ENCODE peak calls at places on chromosome 13, in four cellular contexts. O is H54, M is A549, Z is uterus. U is an unnamed sample.

GRCh38 chr13:105502193-105502592 is 1033.3 kb downstream of the EFNB2 start:
- DNase-seq in M (no peak), O (no peak), Z (no peak), U (no peak)

GRCh38 chr13:44710576-44710975 is 134.4 kb upstream of the TSC22D1 start:
- DNase-seq in Z (no peak), O (peak), M (peak), U (no peak)

GRCh38 chr13:30354481-30355404 is 47.4 kb upstream of the KATNAL1 start:
- DNase-seq in Z (no peak), O (no peak), M (no peak), U (no peak)

GRCh38 chr13:94031609-94032008 is 447.9 kb downstream of the DCT start:
- DNase-seq in Z (no peak), M (no peak), O (no peak), U (no peak)

GRCh38 chr13:95256086-95256485 is 45.2 kb downstream of the ABCC4 start:
- DNase-seq in Z (no peak), M (peak), O (peak), U (no peak)

GRCh38 chr13:50358715-50359367 is 343.6 kb downstream of the KCNRG start:
- DNase-seq in O (no peak), M (no peak), Z (no peak), U (no peak)

GRCh38 chr13:96816261-96816660 is 178.0 kb downstream of the OXGR1 start:
- DNase-seq in Z (peak), O (no peak), M (no peak), U (no peak)

GRCh38 chr13:46278474-46278873 is 66.7 kb downstream of the LRRC63 start:
- DNase-seq in Z (no peak), O (no peak), M (no peak), U (peak)

GRCh38 chr13:50915562-50915961 is 6.0 kb downstream of the RNASEH2B start:
- DNase-seq in M (no peak), Z (no peak), O (no peak), U (peak)

GRCh38 chr13:104466016-104466415 is 1399.8 kb upstream of the SLC10A2 start:
- DNase-seq in M (no peak), Z (no peak), O (no peak), U (no peak)

GRCh38 chr13:106118050-106118449 is 417.4 kb downstream of the EFNB2 start:
- DNase-seq in M (no peak), Z (no peak), O (no peak), U (no peak)

GRCh38 chr13:44274838-44275237 is 98.8 kb upstream of the SERP2 start:
- DNase-seq in Z (peak), M (no peak), O (no peak), U (peak)

GRCh38 chr13:110449225-110450015 is 112.1 kb downstream of the RAB20 start:
- DNase-seq in M (no peak), O (no peak), Z (no peak), U (no peak)

GRCh38 chr13:95603887-95604533 is 40.5 kb downstream of the DZIP1 start:
- DNase-seq in Z (no peak), O (peak), M (peak), U (no peak)

GRCh38 chr13:45615501-45616101 is at the start of gene ERICH6B:
- DNase-seq in O (no peak), M (no peak), Z (no peak), U (peak)

GRCh38 chr13:45718063-45718462 is 15.9 kb downstream of the CBY2 start:
- DNase-seq in O (peak), Z (no peak), M (peak), U (peak)

GRCh38 chr13:79011179-79011578 is 352.2 kb upstream of the OBI1 start:
- DNase-seq in O (no peak), M (no peak), Z (no peak), U (no peak)

GRCh38 chr13:20980420-20980819 is 77.9 kb upstream of the XPO4 start:
- DNase-seq in O (no peak), Z (no peak), M (no peak), U (no peak)
- TF ChIP-seq POLR2A in O (no peak), Z (no peak), M (no peak), U (no peak)

GRCh38 chr13:31945202-31945978 is 86.2 kb upstream of the FRY start:
- DNase-seq in O (no peak), M (no peak), Z (peak), U (no peak)
- TF ChIP-seq POLR2A in O (no peak), M (no peak), Z (no peak), U (no peak)

GRCh38 chr13:18991054-18991453 is 190.6 kb downstream of the TUBA3C start:
- DNase-seq in O (no peak), M (no peak), Z (no peak), U (no peak)
- TF ChIP-seq POLR2A in O (no peak), M (no peak), Z (no peak), U (no peak)

GRCh38 chr13:99199541-99200432 is 867 bp upstream of the UBAC2 start:
- DNase-seq in O (no peak), Z (no peak), M (peak), U (no peak)

GRCh38 chr13:99198630-99199029 is 2.0 kb upstream of the UBAC2 start:
- DNase-seq in M (no peak), Z (no peak), O (no peak), U (no peak)

GRCh38 chr13:99196466-99197256 is 4.0 kb upstream of the UBAC2 start:
- DNase-seq in M (no peak), Z (no peak), O (no peak), U (peak)

GRCh38 chr13:99200433-99201167 is at the start of gene UBAC2:
- DNase-seq in O (peak), Z (peak), M (peak), U (peak)

DNA sequence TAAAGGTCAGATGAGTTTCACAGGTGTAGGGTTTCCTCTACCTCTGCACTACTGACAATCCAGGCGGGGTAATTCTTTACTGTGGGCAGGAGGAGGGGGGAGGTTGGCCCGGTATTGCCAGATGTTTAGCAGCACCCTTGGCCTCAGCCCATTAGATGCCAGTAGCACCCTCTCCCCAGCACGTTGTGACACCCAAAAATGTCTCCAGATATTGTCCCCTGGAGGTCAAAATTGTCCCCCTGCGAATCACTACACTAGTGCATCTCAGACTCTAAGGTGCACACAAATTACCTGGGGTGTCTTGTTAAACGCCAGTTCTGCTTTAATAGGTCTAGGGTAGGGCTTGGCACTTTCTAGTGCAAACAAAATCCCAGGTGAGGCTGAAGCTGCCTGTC is 3.4 kb upstream of the UBAC2 start:
- DNase-seq in M (no peak), Z (no peak), O (no peak), U (no peak)
- TF ChIP-seq POLR2A in M (no peak), Z (no peak), O (no peak), U (no peak)

GRCh38 chr13:58843567-58843966 is 1212.0 kb downstream of the PCDH17 start:
- DNase-seq in Z (no peak), O (no peak), M (no peak), U (no peak)
- TF ChIP-seq POLR2A in Z (no peak), O (no peak), M (no peak), U (no peak)

GRCh38 chr13:109387438-109387837 is 398.9 kb downstream of the IRS2 start:
- DNase-seq in Z (no peak), M (no peak), O (no peak), U (no peak)

GRCh38 chr13:109393045-109393444 is 393.3 kb downstream of the IRS2 start:
- DNase-seq in M (no peak), Z (no peak), O (no peak), U (no peak)

GRCh38 chr13:109390391-109390790 is 396.0 kb downstream of the IRS2 start:
- DNase-seq in Z (no peak), M (no peak), O (no peak), U (no peak)

GRCh38 chr13:109389456-109389855 is 396.9 kb downstream of the IRS2 start:
- DNase-seq in M (no peak), Z (no peak), O (no peak), U (no peak)

GRCh38 chr13:109389892-109390345 is 396.5 kb downstream of the IRS2 start:
- DNase-seq in O (no peak), M (no peak), Z (no peak), U (no peak)
- TF ChIP-seq POLR2A in O (no peak), M (no peak), Z (no peak), U (no peak)

GRCh38 chr13:112832811-112833210 is 136.2 kb upstream of the MCF2L start:
- DNase-seq in O (no peak), Z (no peak), M (no peak), U (no peak)

GRCh38 chr13:112835344-112835743 is 133.7 kb upstream of the MCF2L start:
- DNase-seq in O (no peak), Z (no peak), M (no peak), U (no peak)

GRCh38 chr13:112831801-112832200 is 137.2 kb upstream of the MCF2L start:
- DNase-seq in O (no peak), Z (no peak), M (no peak), U (no peak)

GRCh38 chr13:112835796-112836195 is 133.2 kb upstream of the MCF2L start:
- DNase-seq in Z (no peak), O (no peak), M (no peak), U (no peak)

GRCh38 chr13:112833551-112834257 is 135.3 kb upstream of the MCF2L start:
- DNase-seq in M (no peak), O (no peak), Z (no peak), U (no peak)
- TF ChIP-seq POLR2A in M (no peak), O (no peak), Z (no peak), U (no peak)